ENCODE peak calls at places on chromosomes 16 and 17, in seven cellular contexts. Q is BJ; A is C1 segment of cervical spinal cord; J is neural crest cell; C is T-helper 9 cell; Y is AG04450; U is activated T-helper 1 cell treated with anti-CD3 and anti-CD28 coated beads, Interleukin-2, amount 50 U/mL, for 16 hours. D is an unnamed sample.

GRCh38 chr17:2867441-2868424 is 71.5 kb downstream of the RAP1GAP2 start:
- DNase-seq in U (no peak), Y (peak; percentile 38), C (no peak), A (no peak), J (no peak), Q (peak; percentile 62), D (no peak)

GRCh38 chr17:17385502-17385901 is 82.3 kb downstream of the NT5M start:
- DNase-seq in C (no peak), U (no peak), Q (no peak), A (peak; percentile 15), J (peak; percentile 36), Y (no peak), D (no peak)

GRCh38 chr16:1961651-1962067 is 2.3 kb downstream of the NDUFB10 start:
- DNase-seq in C (no peak), A (no peak), Q (no peak), U (no peak), Y (no peak), J (no peak), D (no peak)

GRCh38 chr17:71472809-71473789 is 647.7 kb upstream of the SOX9 start:
- DNase-seq in C (no peak), Y (peak; percentile 42), J (peak; percentile 12), U (no peak), Q (no peak), A (no peak), D (peak; percentile 35)

GRCh38 chr16:84232060-84232459 is 7.8 kb downstream of the KCNG4 start:
- DNase-seq in U (no peak), J (no peak), C (no peak), Y (no peak), Q (no peak), A (no peak), D (no peak)

GRCh38 chr17:61495161-61495857 is 43.1 kb downstream of the TBX4 start:
- DNase-seq in U (no peak), Q (no peak), Y (no peak), J (no peak), A (no peak), C (no peak), D (no peak)

GRCh38 chr17:83189013-83189672 is 109.7 kb downstream of the METRNL start:
- DNase-seq in A (no peak), C (no peak), Q (no peak), U (no peak), Y (no peak), J (no peak), D (no peak)

GRCh38 chr17:17719199-17719940 is 38.1 kb downstream of the RAI1 start:
- DNase-seq in Y (no peak), C (no peak), A (no peak), Q (no peak), J (no peak), U (no peak), D (no peak)

GRCh38 chr17:33756021-33756420 is 462.9 kb upstream of the ASIC2 start:
- DNase-seq in U (no peak), C (no peak), A (no peak), J (no peak), Q (no peak), Y (no peak), D (no peak)

GRCh38 chr16:4511441-4512082 is 27.0 kb downstream of the CDIP1 start:
- DNase-seq in Q (no peak), U (no peak), Y (no peak), C (no peak), J (peak; percentile 63), A (no peak), D (no peak)

GRCh38 chr17:81869221-81870154 is 1.6 kb downstream of the ARHGDIA start:
- DNase-seq in C (no peak), J (peak; percentile 71), A (no peak), Q (no peak), U (no peak), Y (no peak), D (no peak)

GRCh38 chr17:39209317-39210092 is 9.4 kb downstream of the RPL19 start:
- DNase-seq in C (peak; percentile 51), Q (no peak), Y (no peak), J (no peak), A (no peak), U (no peak), D (no peak)

GRCh38 chr17:62067165-62068145 is 2.4 kb upstream of the MED13 start:
- DNase-seq in C (no peak), A (no peak), U (no peak), Y (no peak), Q (no peak), J (no peak), D (no peak)

GRCh38 chr16:31493506-31494125 is 10.7 kb downstream of the SLC5A2 start:
- DNase-seq in J (no peak), U (no peak), Y (no peak), A (no peak), C (no peak), Q (no peak), D (no peak)

GRCh38 chr17:67033613-67034012 is 10.7 kb upstream of the CACNG1 start:
- DNase-seq in Y (no peak), J (no peak), U (no peak), A (no peak), Q (no peak), C (no peak), D (no peak)

GRCh38 chr17:46099865-46100264 is 93.4 kb downstream of the KANSL1 start:
- DNase-seq in Y (no peak), U (no peak), C (no peak), A (no peak), J (no peak), Q (no peak), D (no peak)

GRCh38 chr16:62036101-62036806 is at the start of gene CDH8:
- DNase-seq in A (peak; percentile 18), Q (no peak), J (peak; percentile 43), Y (no peak), U (no peak), C (no peak), D (no peak)

GRCh38 chr17:81491193-81491592 is 21.4 kb downstream of the ACTG1 start:
- DNase-seq in U (no peak), A (no peak), Q (no peak), J (no peak), C (no peak), Y (no peak), D (no peak)

GRCh38 chr16:87791295-87792204 is 25.8 kb upstream of the KLHDC4 start:
- DNase-seq in C (no peak), U (no peak), Y (no peak), Q (no peak), J (peak; percentile 14), A (peak; percentile 61), D (no peak)

GRCh38 chr16:13873835-13874438 is 46.0 kb upstream of the ERCC4 start:
- DNase-seq in J (peak; percentile 41), Y (no peak), C (no peak), U (no peak), Q (no peak), A (no peak), D (no peak)

GRCh38 chr16:70770291-70770967 is 30.5 kb downstream of the VAC14 start:
- DNase-seq in Y (no peak), A (no peak), Q (no peak), U (no peak), J (no peak), C (no peak), D (no peak)

GRCh38 chr17:76831316-76831715 is 36.9 kb upstream of the MGAT5B start:
- DNase-seq in C (no peak), J (no peak), U (no peak), Q (no peak), Y (no peak), A (no peak), D (no peak)

GRCh38 chr16:21101631-21102420 is 48.8 kb downstream of the DNAH3 start:
- DNase-seq in A (no peak), U (no peak), Y (no peak), J (no peak), C (no peak), Q (no peak), D (no peak)